ENCODE peak calls at places on chromosomes 7 and 10, in six cellular contexts. H is stimulated activated CD8-positive, alpha-beta memory T cell treated with anti-CD3 and anti-CD28 coated beads, Interleukin-2, amount 100 ng/mL, for 48 hours; Z is HuH-7.5; J is effector memory CD8-positive, alpha-beta T cell; Y is aorta; A is PC-9. N is an unnamed sample.

GRCh38 chr10:5679606-5680005 is 5.0 kb upstream of the TASOR2 start:
- DNase-seq in H (no peak), Z (no peak), J (no peak), Y (no peak), A (no peak), N (no peak)

GRCh38 chr7:158077441-158077840 is 510.2 kb downstream of the PTPRN2 start:
- DNase-seq in H (no peak), Z (no peak), J (no peak), Y (no peak), A (no peak), N (no peak)

GRCh38 chr7:75732016-75732521 is 6.7 kb downstream of the HIP1 start:
- DNase-seq in H (no peak), Z (no peak), J (no peak), Y (no peak), A (no peak), N (no peak)

GRCh38 chr7:134750083-134751062 is 29.1 kb upstream of the CALD1 start:
- DNase-seq in H (peak), Z (peak), J (peak), Y (peak), A (no peak), N (no peak)

GRCh38 chr7:44998153-44998871 is 1.7 kb upstream of the CCM2 start:
- DNase-seq in H (no peak), Z (no peak), J (no peak), Y (no peak), A (peak), N (no peak)

GRCh38 chr10:132858121-132859081 is 72.5 kb upstream of the NKX6-2 start:
- DNase-seq in H (no peak), Z (no peak), J (no peak), Y (peak), A (no peak), N (no peak)

GRCh38 chr7:129829677-129830631 is 122.8 kb downstream of the UBE2H start:
- DNase-seq in H (peak), Z (peak), J (peak), Y (peak), A (no peak), N (no peak)

GRCh38 chr10:132539431-132539839 is 1.8 kb downstream of the INPP5A start:
- DNase-seq in H (no peak), Z (no peak), J (no peak), Y (peak), A (no peak), N (no peak)

GRCh38 chr7:157151626-157152339 is 13.1 kb downstream of the UBE3C start:
- DNase-seq in H (no peak), Z (no peak), J (no peak), Y (no peak), A (no peak), N (no peak)

GRCh38 chr7:36847946-36848345 is 123.7 kb upstream of the AOAH start:
- DNase-seq in H (no peak), Z (no peak), J (no peak), Y (no peak), A (no peak), N (no peak)

GRCh38 chr10:52040486-52040885 is 273.6 kb upstream of the DKK1 start:
- DNase-seq in H (no peak), Z (no peak), J (no peak), Y (no peak), A (no peak), N (no peak)

GRCh38 chr10:29144126-29144525 is 144.7 kb upstream of the LYZL1 start:
- DNase-seq in H (no peak), Z (no peak), J (no peak), Y (no peak), A (no peak), N (no peak)

GRCh38 chr7:150378115-150378852 is 846 bp upstream of the ZNF775 start:
- DNase-seq in H (peak), Z (peak), J (peak), Y (no peak), A (peak), N (no peak)

GRCh38 chr7:97145068-97145467 is 27.6 kb downstream of the SDHAF3 start:
- DNase-seq in H (no peak), Z (no peak), J (no peak), Y (no peak), A (no peak), N (peak)

GRCh38 chr7:147013820-147014219 is 897.2 kb downstream of the CNTNAP2 start:
- DNase-seq in H (no peak), Z (no peak), J (no peak), Y (no peak), A (no peak), N (no peak)

GRCh38 chr10:103894454-103894853 is 23.5 kb downstream of the STN1 start:
- DNase-seq in H (no peak), Z (no peak), J (no peak), Y (no peak), A (no peak), N (no peak)

GRCh38 chr7:105010538-105011523 is 3.2 kb upstream of the KMT2E start:
- DNase-seq in H (no peak), Z (no peak), J (no peak), Y (no peak), A (no peak), N (no peak)

GRCh38 chr7:42843209-42843800 is 68.6 kb downstream of the C7orf25 start:
- DNase-seq in H (no peak), Z (no peak), J (no peak), Y (no peak), A (no peak), N (no peak)

GRCh38 chr7:94182066-94182465 is 177.9 kb upstream of the BET1 start:
- DNase-seq in H (no peak), Z (no peak), J (no peak), Y (no peak), A (no peak), N (no peak)

GRCh38 chr10:131652416-131652815 is 248.4 kb upstream of the PPP2R2D start:
- DNase-seq in H (no peak), Z (no peak), J (no peak), Y (no peak), A (no peak), N (no peak)

GRCh38 chr10:47456096-47456485 is 27.8 kb downstream of the ANXA8 start:
- DNase-seq in H (no peak), Z (no peak), J (no peak), Y (no peak), A (no peak), N (no peak)

GRCh38 chr10:91745086-91745831 is 53.0 kb upstream of the TNKS2 start:
- DNase-seq in H (no peak), Z (no peak), J (no peak), Y (no peak), A (no peak), N (no peak)

GRCh38 chr10:88234332-88234731 is 348.8 kb downstream of the RNLS start:
- DNase-seq in H (no peak), Z (no peak), J (no peak), Y (no peak), A (no peak), N (no peak)

GRCh38 chr10:14571866-14572507 is 202.7 kb downstream of the FAM107B start:
- DNase-seq in H (no peak), Z (no peak), J (peak), Y (peak), A (peak), N (no peak)

GRCh38 chr7:17060051-17060450 is 178.3 kb upstream of the AGR3 start:
- DNase-seq in H (no peak), Z (no peak), J (no peak), Y (no peak), A (no peak), N (no peak)

GRCh38 chr10:68231916-68232315 is at the start of gene ATOH7:
- DNase-seq in H (no peak), Z (no peak), J (no peak), Y (no peak), A (no peak), N (no peak)

GRCh38 chr7:116213361-116214155 is 3.2 kb downstream of the TES start:
- DNase-seq in H (no peak), Z (no peak), J (no peak), Y (no peak), A (no peak), N (no peak)

GRCh38 chr10:43671659-43672555 is 23.2 kb upstream of the ZNF32 start:
- DNase-seq in H (no peak), Z (peak), J (peak), Y (no peak), A (peak), N (no peak)

GRCh38 chr7:104980969-104981670 is 32.9 kb upstream of the KMT2E start:
- DNase-seq in H (no peak), Z (peak), J (no peak), Y (no peak), A (peak), N (peak)